ENCODE peak calls at places on chromosomes 11 and 22, in four cellular contexts. X is kidney, K is left ventricle myocardium inferior, Z is cardiac muscle cell. Q is an unnamed sample.

GRCh38 chr11:113778111-113778910 is 1.3 kb upstream of the CLDN25 start:
- DNase-seq in X (peak), K (no peak), Z (peak), Q (no peak)

GRCh38 chr22:35328472-35328885 is 28.8 kb downstream of the TOM1 start:
- DNase-seq in Z (no peak), X (peak), K (peak), Q (no peak)

GRCh38 chr11:77519847-77520246 is 46.0 kb upstream of the PAK1 start:
- DNase-seq in X (no peak), Z (no peak), K (no peak), Q (no peak)

GRCh38 chr11:116576523-116576922 is 196.3 kb downstream of the BUD13 start:
- DNase-seq in X (peak), Z (no peak), K (no peak), Q (no peak)

GRCh38 chr22:29187831-29188230 is 17.9 kb upstream of the EMID1 start:
- DNase-seq in K (no peak), X (peak), Z (no peak), Q (no peak)

GRCh38 chr11:27300974-27301373 is 62.0 kb downstream of the CCDC34 start:
- DNase-seq in K (no peak), Z (no peak), X (no peak), Q (no peak)

GRCh38 chr22:27186643-27187042 is 529.3 kb downstream of the MIAT start:
- DNase-seq in X (no peak), Z (no peak), K (no peak), Q (no peak)

GRCh38 chr22:28909375-28909774 is 26.0 kb downstream of the ZNRF3 start:
- DNase-seq in Z (no peak), K (no peak), X (no peak), Q (peak)

GRCh38 chr22:27686534-27686933 is 115.0 kb downstream of the MN1 start:
- DNase-seq in K (peak), Z (peak), X (peak), Q (no peak)

GRCh38 chr11:124543554-124543953 is at the start of gene OR8B12:
- DNase-seq in X (no peak), Z (no peak), K (no peak), Q (no peak)

GRCh38 chr11:94792453-94792852 is 24.3 kb downstream of the AMOTL1 start:
- DNase-seq in X (no peak), Z (peak), K (no peak), Q (no peak)

GRCh38 chr11:44637477-44637876 is 72.0 kb downstream of the CD82 start:
- DNase-seq in X (no peak), K (no peak), Z (no peak), Q (no peak)

DNA sequence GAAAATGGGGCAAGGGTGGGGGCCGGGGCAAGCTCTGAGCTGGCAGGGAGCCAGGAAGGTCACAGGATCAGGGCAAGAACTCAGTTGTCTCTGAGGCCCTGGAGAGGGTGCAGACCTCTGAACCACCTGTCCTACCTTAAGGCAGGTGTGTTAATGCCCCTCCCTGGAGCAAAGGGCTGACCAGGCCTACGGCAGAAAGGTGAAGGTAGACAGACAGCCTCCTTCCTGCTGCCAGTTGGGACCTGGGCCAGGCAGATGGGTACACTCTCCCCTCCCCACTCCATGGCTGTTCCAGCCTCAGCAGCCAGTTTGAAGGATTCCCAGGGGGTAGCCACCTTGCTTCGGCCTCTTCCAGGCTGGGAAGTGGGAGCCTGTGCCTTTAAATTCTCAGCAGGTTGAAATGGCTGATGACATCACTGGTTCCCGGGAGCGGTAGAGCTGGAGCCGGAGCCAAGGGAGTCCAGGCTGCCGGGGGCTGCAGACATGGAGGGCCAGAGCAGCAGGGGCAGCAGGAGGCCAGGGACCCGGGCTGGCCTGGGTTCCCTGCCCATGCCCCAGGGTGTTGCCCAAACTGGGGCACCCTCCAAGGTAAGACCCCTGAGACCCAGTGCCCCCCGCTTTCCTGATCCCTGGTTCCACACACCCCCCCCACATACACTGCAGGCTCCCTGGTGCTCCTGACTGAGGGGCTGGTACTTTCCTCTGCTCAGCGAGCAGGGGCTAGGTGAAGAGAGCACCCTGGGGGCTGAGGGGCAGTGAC is at the start of gene INPP5J:
- DNase-seq in K (peak), Z (peak), X (peak), Q (no peak)
- H3K4me3 ChIP-seq in K (peak), Z (peak), X (peak), Q (no peak)

DNA sequence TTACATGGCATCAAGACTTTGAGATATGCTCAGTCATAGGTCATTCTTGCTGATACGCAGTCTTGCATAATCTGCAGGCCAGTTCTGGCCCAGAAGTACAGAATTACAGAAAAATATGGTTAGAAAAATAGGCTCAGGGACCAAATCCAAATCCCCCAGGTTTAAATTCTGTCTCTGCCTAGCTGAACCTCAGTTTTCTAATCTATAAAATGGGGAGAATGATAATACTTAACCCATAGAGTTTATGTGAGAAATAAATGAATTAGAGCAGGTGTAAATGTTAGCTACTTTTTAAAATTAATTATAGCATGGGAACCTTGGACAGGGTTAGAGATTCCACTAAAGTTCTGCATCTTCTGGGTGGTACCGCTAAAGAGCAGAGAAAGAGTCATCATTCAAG is 52.3 kb upstream of the FAM181B start:
- DNase-seq in Z (no peak), X (no peak), K (no peak), Q (no peak)
- TF ChIP-seq CTCF in Z (no peak), X (no peak), K (no peak), Q (no peak)

GRCh38 chr22:39309364-39309861 is 10.0 kb downstream of the RPL3 start:
- DNase-seq in X (no peak), K (no peak), Z (no peak), Q (no peak)
- H3K4me3 ChIP-seq in X (no peak), K (peak), Z (no peak), Q (no peak)

GRCh38 chr22:41248314-41248713 is 7.6 kb upstream of the CHADL start:
- DNase-seq in K (no peak), X (no peak), Z (no peak), Q (no peak)

GRCh38 chr22:41243361-41243760 is 2.6 kb upstream of the CHADL start:
- DNase-seq in Z (no peak), K (no peak), X (no peak), Q (no peak)

GRCh38 chr22:41247703-41248102 is 7.0 kb upstream of the CHADL start:
- DNase-seq in K (peak), X (no peak), Z (no peak), Q (no peak)

GRCh38 chr22:41248758-41249157 is 8.0 kb upstream of the CHADL start:
- DNase-seq in Z (no peak), X (no peak), K (no peak), Q (no peak)

GRCh38 chr22:41245917-41246499 is 5.3 kb upstream of the CHADL start:
- DNase-seq in Z (no peak), X (no peak), K (no peak), Q (no peak)
- TF ChIP-seq CTCF in Z (no peak), X (no peak), K (no peak), Q (no peak)

GRCh38 chr11:69637956-69638871 is 2.7 kb upstream of the CCND1 start:
- DNase-seq in Z (peak), K (peak), X (peak), Q (no peak)

GRCh38 chr11:69636512-69636866 is 4.5 kb upstream of the CCND1 start:
- DNase-seq in K (peak), Z (peak), X (peak), Q (no peak)

GRCh38 chr11:69636870-69637600 is 3.9 kb upstream of the CCND1 start:
- DNase-seq in Z (no peak), X (peak), K (no peak), Q (no peak)

GRCh38 chr11:69638941-69639681 is 1.8 kb upstream of the CCND1 start:
- DNase-seq in K (peak), X (peak), Z (peak), Q (peak)

DNA sequence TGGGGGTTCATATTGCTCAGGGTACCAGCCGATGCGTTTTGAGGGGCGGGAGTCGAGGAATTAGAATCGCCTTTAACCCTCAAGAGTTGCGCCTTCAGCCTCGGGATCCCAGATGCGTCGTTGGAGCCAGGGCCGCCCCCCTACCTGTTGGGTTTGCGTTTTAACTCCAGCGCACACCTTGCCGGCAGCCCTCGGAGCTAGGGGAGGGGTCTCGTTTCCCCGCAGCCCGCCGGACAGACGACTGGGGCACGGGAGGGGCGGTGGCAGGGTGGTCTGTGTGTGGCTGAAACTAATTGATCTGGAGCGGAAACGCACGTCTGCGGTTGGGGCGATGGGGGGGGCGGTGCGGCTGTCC is 3.4 kb upstream of the CCND1 start:
- DNase-seq in K (no peak), X (peak), Z (no peak), Q (no peak)
- H3K4me3 ChIP-seq in K (peak), X (no peak), Z (peak), Q (no peak)

DNA sequence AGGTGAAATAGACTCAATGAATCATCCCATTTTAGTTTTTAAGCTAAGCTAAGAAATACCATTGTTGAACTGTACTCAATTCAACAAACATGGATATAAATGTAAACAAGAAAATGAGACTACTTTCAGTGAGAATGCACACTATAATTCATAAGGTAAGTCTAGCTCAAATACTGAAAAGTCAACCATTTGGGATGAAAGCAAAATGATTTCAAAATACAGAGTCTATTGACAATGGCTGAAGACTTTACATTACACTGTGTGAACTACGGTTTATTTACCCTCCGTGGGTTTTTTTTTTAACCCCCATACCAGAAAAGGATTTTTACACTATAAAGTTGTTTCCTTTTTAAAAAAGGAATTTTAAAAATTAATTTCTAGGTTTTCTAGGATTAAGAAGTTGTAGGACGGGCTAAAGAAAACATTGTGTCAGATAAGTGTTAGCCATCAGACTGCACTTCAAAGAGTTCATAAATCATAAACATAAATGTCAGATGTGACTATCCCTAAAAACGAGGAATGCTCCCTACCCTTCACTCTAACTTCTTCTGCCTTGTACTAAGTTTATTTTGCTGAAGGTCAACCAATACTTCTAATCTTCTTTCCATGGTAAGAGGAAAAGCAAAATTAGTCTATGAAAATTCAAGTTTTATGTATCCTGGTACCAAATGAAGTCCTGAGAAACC is 83.0 kb downstream of the FCHSD2 start:
- DNase-seq in Z (no peak), X (no peak), K (no peak), Q (no peak)
- TF ChIP-seq CTCF in Z (no peak), X (no peak), K (no peak), Q (no peak)

GRCh38 chr11:63564785-63565350 is 1.7 kb upstream of the PLAAT2 start:
- DNase-seq in K (no peak), Z (no peak), X (no peak), Q (peak)

GRCh38 chr11:63563201-63564055 is at the start of gene PLAAT2:
- DNase-seq in K (no peak), X (no peak), Z (no peak), Q (peak)

GRCh38 chr11:63567044-63567840 is 4.1 kb upstream of the PLAAT2 start:
- DNase-seq in X (no peak), K (no peak), Z (peak), Q (peak)

GRCh38 chr11:63565728-63566127 is 2.5 kb upstream of the PLAAT2 start:
- DNase-seq in K (no peak), X (no peak), Z (no peak), Q (no peak)

GRCh38 chr11:63564056-63564784 is 1.0 kb upstream of the PLAAT2 start:
- DNase-seq in Z (no peak), X (peak), K (no peak), Q (peak)
- H3K4me3 ChIP-seq in Z (no peak), X (no peak), K (no peak), Q (peak)

GRCh38 chr11:117870176-117870952 is 6.1 kb downstream of the FXYD6 start:
- DNase-seq in Z (peak), K (no peak), X (no peak), Q (no peak)

GRCh38 chr11:117872962-117873827 is 3.3 kb downstream of the FXYD6 start:
- DNase-seq in Z (no peak), X (no peak), K (no peak), Q (no peak)

GRCh38 chr11:117872420-117872961 is 4.0 kb downstream of the FXYD6 start:
- DNase-seq in Z (no peak), X (peak), K (peak), Q (no peak)

GRCh38 chr11:117871784-117872183 is 4.7 kb downstream of the FXYD6 start:
- DNase-seq in K (no peak), X (no peak), Z (no peak), Q (no peak)

DNA sequence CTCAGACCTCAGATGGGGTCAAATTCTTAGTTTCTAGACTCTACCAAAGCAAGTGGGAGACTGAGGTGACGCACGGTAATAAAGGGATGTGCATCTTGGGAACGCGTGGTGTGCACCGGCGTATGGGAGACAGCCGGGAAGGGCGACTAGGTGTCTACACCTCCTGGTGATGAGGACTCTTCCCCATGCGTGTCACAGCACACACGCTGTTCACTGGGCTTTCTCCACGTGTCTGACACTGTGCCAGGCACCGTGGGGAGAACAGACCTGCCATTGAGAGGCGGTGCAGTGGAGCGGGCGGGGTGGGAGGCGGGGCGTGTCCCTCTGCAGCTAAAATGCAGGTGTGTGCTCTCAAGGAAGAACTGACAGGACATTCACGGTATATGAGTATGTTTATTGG is 5.3 kb downstream of the FXYD6 start:
- DNase-seq in K (no peak), X (no peak), Z (no peak), Q (no peak)
- TF ChIP-seq CTCF in K (no peak), X (no peak), Z (no peak), Q (no peak)

GRCh38 chr11:1761857-1762536 is 1.7 kb downstream of the CTSD start:
- DNase-seq in Z (no peak), K (no peak), X (peak), Q (no peak)
- H3K4me3 ChIP-seq in Z (no peak), K (peak), X (peak), Q (no peak)

Q was measured in GM12865.